ENCODE peak calls at places on chromosomes 6 and 20, in six cellular contexts. B is GM06990, R is heart left ventricle, K is mesendoderm, G is psoas muscle, F is right cardiac atrium. N is an unnamed sample.
A peak's percentile ranks its signal among the peaks of the same experiment; 100 is the strongest.

GRCh38 chr6:135488023-135488422 is 9.5 kb downstream of the AHI1 start:
- DNase-seq in B (no peak), R (no peak), K (no peak), G (no peak), F (no peak), N (no peak)

GRCh38 chr6:69843189-69843588 is 23.2 kb upstream of the COL19A1 start:
- DNase-seq in B (no peak), R (no peak), K (no peak), G (no peak), F (no peak), N (no peak)

GRCh38 chr6:3318226-3318625 is 59.5 kb downstream of the PSMG4 start:
- DNase-seq in B (no peak), R (no peak), K (no peak), G (no peak), F (no peak), N (no peak)

GRCh38 chr6:157209865-157210530 is 113.3 kb downstream of the TMEM242 start:
- DNase-seq in B (no peak), R (no peak), K (no peak), G (no peak), F (no peak), N (no peak)

GRCh38 chr6:39018103-39018502 is 30.5 kb upstream of the GLP1R start:
- DNase-seq in B (no peak), R (peak; percentile 37), K (no peak), G (no peak), F (no peak), N (peak; percentile 32)

GRCh38 chr6:35562060-35562459 is 49.4 kb upstream of the TULP1 start:
- DNase-seq in B (no peak), R (peak; percentile 48), K (no peak), G (no peak), F (peak; percentile 53), N (no peak)

GRCh38 chr6:13098808-13099570 is 229.3 kb downstream of the TBC1D7 start:
- DNase-seq in B (peak; percentile 28), R (no peak), K (no peak), G (no peak), F (no peak), N (no peak)

GRCh38 chr6:145087034-145087433 is 648.3 kb downstream of the EPM2A start:
- DNase-seq in B (no peak), R (no peak), K (no peak), G (no peak), F (no peak), N (no peak)

GRCh38 chr6:40247516-40248115 is 313.4 kb upstream of the MOCS1 start:
- DNase-seq in B (no peak), R (no peak), K (no peak), G (no peak), F (no peak), N (no peak)

GRCh38 chr20:823326-823902 is 10.1 kb upstream of the FAM110A start:
- DNase-seq in B (no peak), R (no peak), K (no peak), G (no peak), F (no peak), N (no peak)

GRCh38 chr20:5947276-5947675 is 3.1 kb downstream of the TRMT6 start:
- DNase-seq in B (no peak), R (no peak), K (no peak), G (no peak), F (no peak), N (no peak)

GRCh38 chr6:75932067-75932466 is 140.4 kb downstream of the IMPG1 start:
- DNase-seq in B (no peak), R (peak; percentile 50), K (peak; percentile 73), G (no peak), F (no peak), N (no peak)

GRCh38 chr6:74256387-74257180 is 560.6 kb downstream of the CD109 start:
- DNase-seq in B (no peak), R (no peak), K (no peak), G (no peak), F (no peak), N (no peak)

GRCh38 chr20:25848222-25848621 is 151.6 kb upstream of the ZNF337 start:
- DNase-seq in B (no peak), R (no peak), K (no peak), G (no peak), F (no peak), N (peak; percentile 49)

GRCh38 chr6:27896398-27896796 is 15.8 kb downstream of the OR2B2 start:
- DNase-seq in B (no peak), R (no peak), K (no peak), G (no peak), F (no peak), N (no peak)

GRCh38 chr20:21302645-21303060 is 478 bp upstream of the XRN2 start:
- DNase-seq in B (no peak), R (no peak), K (no peak), G (no peak), F (no peak), N (no peak)

GRCh38 chr6:50823130-50823920 is 4.7 kb downstream of the TFAP2B start:
- DNase-seq in B (no peak), R (no peak), K (no peak), G (no peak), F (no peak), N (no peak)

GRCh38 chr6:13281630-13282156 is 46.6 kb downstream of the TBC1D7 start:
- DNase-seq in B (no peak), R (no peak), K (no peak), G (no peak), F (no peak), N (no peak)

GRCh38 chr20:53748821-53749402 is 155.3 kb upstream of the ZNF217 start:
- DNase-seq in B (no peak), R (no peak), K (no peak), G (no peak), F (no peak), N (no peak)

GRCh38 chr6:43020847-43021246 is 576 bp upstream of the RRP36 start:
- DNase-seq in B (no peak), R (no peak), K (peak; percentile 86), G (no peak), F (no peak), N (no peak)

GRCh38 chr6:108742041-108742440 is 106.2 kb upstream of the ARMC2 start:
- DNase-seq in B (no peak), R (no peak), K (no peak), G (no peak), F (no peak), N (no peak)

GRCh38 chr6:41974281-41974825 is 32.7 kb upstream of the CCND3 start:
- DNase-seq in B (no peak), R (no peak), K (no peak), G (no peak), F (no peak), N (no peak)

GRCh38 chr6:8278562-8278961 is 156.8 kb downstream of the SLC35B3 start:
- DNase-seq in B (no peak), R (no peak), K (no peak), G (no peak), F (no peak), N (no peak)

GRCh38 chr6:159460476-159460875 is 232.6 kb downstream of the SOD2 start:
- DNase-seq in B (no peak), R (no peak), K (peak; percentile 37), G (no peak), F (no peak), N (no peak)

GRCh38 chr6:159074120-159074684 is 29.4 kb upstream of the TAGAP start:
- DNase-seq in B (no peak), R (no peak), K (peak; percentile 83), G (no peak), F (no peak), N (no peak)

GRCh38 chr6:108961985-108962384 is 113.8 kb downstream of the ARMC2 start:
- DNase-seq in B (no peak), R (no peak), K (no peak), G (no peak), F (no peak), N (no peak)

GRCh38 chr6:128057541-128058335 is 156.9 kb upstream of the THEMIS start:
- DNase-seq in B (no peak), R (no peak), K (no peak), G (no peak), F (no peak), N (no peak)

DNA sequence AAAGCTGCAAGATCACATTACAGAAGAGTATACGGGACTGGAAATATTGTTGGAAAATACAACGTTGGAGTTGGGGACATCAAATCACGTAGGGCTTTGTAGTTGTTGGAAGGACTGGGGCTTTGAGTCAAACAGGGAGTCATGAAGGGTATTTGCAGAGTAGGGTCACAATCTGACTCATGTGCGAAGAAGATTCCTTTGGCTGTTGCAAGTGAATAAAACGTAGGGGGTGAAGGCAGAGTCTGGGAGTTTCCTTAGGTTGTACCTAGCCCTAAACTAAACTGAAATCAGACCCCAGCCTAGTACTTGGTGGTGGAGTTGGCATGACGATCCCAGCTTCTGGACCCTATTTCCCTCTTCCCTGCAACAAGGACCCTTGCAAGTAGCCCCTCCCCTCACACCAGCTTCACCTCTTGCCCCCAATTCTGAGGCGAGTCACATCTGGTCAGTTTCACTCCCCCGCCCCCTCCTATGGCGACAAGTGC is 32.2 kb downstream of the SNX5 start:
- DNase-seq in B (no peak), R (no peak), K (no peak), G (no peak), F (no peak), N (no peak)
- H3K4me3 ChIP-seq in B (no peak overlapping the region), R (no peak overlapping the region), K (no peak overlapping the region), G (no peak overlapping the region), F (no peak overlapping the region), N (no peak overlapping the region)

GRCh38 chr20:50546729-50547314 is 36.6 kb downstream of the PTPN1 start:
- DNase-seq in B (peak; percentile 35), R (no peak), K (no peak), G (no peak), F (no peak), N (no peak)
- H3K4me3 ChIP-seq in B (peak overlapping the region; percentile 44), R (no peak overlapping the region), K (no peak overlapping the region), G (no peak overlapping the region), F (no peak overlapping the region), N (no peak overlapping the region)

GRCh38 chr20:41862023-41862422 is 243.8 kb upstream of the CHD6 start:
- DNase-seq in B (no peak), R (no peak), K (peak; percentile 72), G (no peak), F (no peak), N (no peak)

GRCh38 chr20:41865938-41866337 is 247.8 kb upstream of the CHD6 start:
- DNase-seq in B (no peak), R (no peak), K (no peak), G (no peak), F (no peak), N (no peak)

GRCh38 chr20:41862476-41862875 is 244.3 kb upstream of the CHD6 start:
- DNase-seq in B (no peak), R (no peak), K (peak; percentile 6), G (no peak), F (no peak), N (no peak)
- H3K4me3 ChIP-seq in B (no peak overlapping the region), R (no peak overlapping the region), K (no peak overlapping the region), G (no peak overlapping the region), F (no peak overlapping the region), N (no peak overlapping the region)

GRCh38 chr6:33428891-33429744 is 9.3 kb downstream of the SYNGAP1 start:
- DNase-seq in B (no peak), R (peak; percentile 20), K (no peak), G (no peak), F (no peak), N (no peak)
- H3K4me3 ChIP-seq in B (no peak overlapping the region), R (no peak overlapping the region), K (no peak overlapping the region), G (peak overlapping the region; percentile 73), F (no peak overlapping the region), N (no peak overlapping the region)

N was measured in pancreas.